ENCODE peak calls at places on chromosomes 11 and 22, in five cellular contexts. T is nephron progenitor cell, K is psoas muscle, A is colonic mucosa, J is lung. I is an unnamed sample.
A peak's percentile ranks its signal among the peaks of the same experiment; 100 is the strongest.

GRCh38 chr11:65391007-65391406 is 4.6 kb downstream of the FRMD8 start:
- DNase-seq in T (no peak), K (no peak), A (no peak), J (no peak), I (no peak)

GRCh38 chr11:57500526-57500925 is 15.0 kb downstream of the SLC43A1 start:
- DNase-seq in T (no peak), K (no peak), A (no peak), J (no peak), I (no peak)

GRCh38 chr11:118211006-118211405 is 13.8 kb downstream of the JAML start:
- DNase-seq in T (no peak), K (no peak), A (no peak), J (no peak), I (no peak)

GRCh38 chr11:124841765-124842700 is 23.2 kb upstream of the ROBO3 start:
- DNase-seq in T (no peak), K (no peak), A (no peak), J (peak; percentile 57), I (no peak)

GRCh38 chr11:115215694-115216615 is 288.3 kb downstream of the CADM1 start:
- DNase-seq in T (no peak), K (no peak), A (no peak), J (no peak), I (no peak)

GRCh38 chr11:115180272-115180671 is 323.9 kb downstream of the CADM1 start:
- DNase-seq in T (no peak), K (no peak), A (no peak), J (no peak), I (no peak)

GRCh38 chr11:34481307-34481706 is 32.3 kb downstream of the ELF5 start:
- DNase-seq in T (no peak), K (no peak), A (no peak), J (no peak), I (no peak)

GRCh38 chr11:72829178-72829577 is 15.0 kb downstream of the ATG16L2 start:
- DNase-seq in T (no peak), K (no peak), A (no peak), J (no peak), I (no peak)

GRCh38 chr11:8251767-8252295 is 11.8 kb downstream of the LMO1 start:
- DNase-seq in T (no peak), K (no peak), A (no peak), J (no peak), I (peak; percentile 15)

GRCh38 chr22:39098026-39098425 is 982 bp downstream of the APOBEC3H start:
- DNase-seq in T (no peak), K (no peak), A (no peak), J (no peak), I (no peak)

GRCh38 chr11:65546217-65546958 is 11.8 kb downstream of the LTBP3 start:
- DNase-seq in T (peak; percentile 99), K (peak; percentile 79), A (peak; percentile 99), J (peak; percentile 95), I (peak; percentile 84)

GRCh38 chr11:118370774-118371173 is 11.4 kb downstream of the UBE4A start:
- DNase-seq in T (no peak), K (no peak), A (no peak), J (no peak), I (no peak)

GRCh38 chr22:36772451-36772850 is 3.5 kb downstream of the IFT27 start:
- DNase-seq in T (no peak), K (no peak), A (no peak), J (no peak), I (peak; percentile 5)

GRCh38 chr22:28142361-28142801 is 223.3 kb upstream of the PITPNB start:
- DNase-seq in T (peak; percentile 8), K (no peak), A (no peak), J (no peak), I (no peak)

DNA sequence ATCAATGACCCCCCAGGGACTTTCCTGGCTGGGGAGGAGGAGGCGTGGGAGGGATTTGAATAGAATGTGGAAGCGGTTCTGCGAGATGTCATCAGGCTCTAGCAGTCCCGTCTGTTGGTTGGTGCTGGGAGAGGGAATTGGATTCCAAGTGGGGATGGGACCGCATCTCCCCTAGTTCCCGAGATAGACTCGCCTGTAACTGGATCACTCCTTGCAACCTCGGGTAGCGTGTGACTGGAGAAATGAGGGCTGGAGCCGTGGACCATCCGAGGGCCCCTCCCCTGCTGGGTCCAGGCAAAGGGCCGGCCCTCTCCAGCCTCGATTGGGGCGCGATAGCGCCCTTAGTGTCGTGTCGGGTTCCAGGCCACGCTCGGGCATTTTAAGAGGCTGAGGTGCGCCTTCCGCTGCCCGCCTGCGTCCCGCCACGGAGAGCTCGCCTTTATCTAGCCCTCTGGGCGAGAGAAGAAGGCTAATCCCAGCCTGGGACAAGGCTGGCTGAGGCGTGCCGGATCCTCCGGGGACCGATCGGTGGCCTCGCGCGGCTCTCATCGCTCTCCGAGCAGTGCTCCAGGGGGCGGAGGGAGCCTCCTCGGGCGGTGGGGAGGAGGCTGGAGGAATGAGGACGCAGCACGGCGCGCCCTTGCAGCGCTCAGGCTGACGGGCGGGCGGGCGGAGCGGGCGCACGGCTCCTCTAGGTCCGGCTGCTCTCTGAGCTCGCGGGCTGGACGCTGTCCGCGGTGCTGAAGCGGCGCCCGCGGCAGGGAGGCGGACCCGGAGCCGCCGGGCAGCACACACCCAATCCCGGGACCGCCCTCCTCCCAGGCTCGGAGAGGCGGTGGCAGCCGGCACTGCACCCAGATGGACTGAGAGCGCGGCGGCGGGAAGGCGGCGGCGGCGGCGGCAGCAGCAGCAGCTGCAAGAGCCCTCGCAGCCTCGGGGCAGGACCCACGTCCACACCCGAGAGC is 107.8 kb downstream of the OSBP2 start:
- DNase-seq in T (peak; percentile 94), K (peak; percentile 89), A (peak; percentile 81), J (peak; percentile 78), I (peak; percentile 36)
- TF ChIP-seq CTCF in T (peak; percentile 17), K (peak; percentile 47), A (peak; percentile 26), J (no peak), I (no peak)

GRCh38 chr22:41398921-41399320 is 17.2 kb downstream of the TEF start:
- DNase-seq in T (no peak), K (no peak), A (no peak), J (no peak), I (no peak)

GRCh38 chr22:41397143-41397811 is 15.5 kb downstream of the TEF start:
- DNase-seq in T (no peak), K (no peak), A (peak; percentile 86), J (no peak), I (no peak)

GRCh38 chr22:41395531-41396240 is 13.9 kb downstream of the TEF start:
- DNase-seq in T (no peak), K (no peak), A (no peak), J (no peak), I (no peak)

GRCh38 chr22:41394012-41394356 is 12.2 kb downstream of the TEF start:
- DNase-seq in T (no peak), K (no peak), A (no peak), J (no peak), I (no peak)
- TF ChIP-seq CTCF in T (no peak), K (no peak), A (no peak), J (no peak), I (no peak)

GRCh38 chr11:103659138-103659734 is 377.2 kb upstream of the DDI1 start:
- DNase-seq in T (no peak), K (no peak), A (no peak), J (no peak), I (no peak)
- TF ChIP-seq CTCF in T (peak; percentile 28), K (no peak), A (no peak), J (no peak), I (no peak)

DNA sequence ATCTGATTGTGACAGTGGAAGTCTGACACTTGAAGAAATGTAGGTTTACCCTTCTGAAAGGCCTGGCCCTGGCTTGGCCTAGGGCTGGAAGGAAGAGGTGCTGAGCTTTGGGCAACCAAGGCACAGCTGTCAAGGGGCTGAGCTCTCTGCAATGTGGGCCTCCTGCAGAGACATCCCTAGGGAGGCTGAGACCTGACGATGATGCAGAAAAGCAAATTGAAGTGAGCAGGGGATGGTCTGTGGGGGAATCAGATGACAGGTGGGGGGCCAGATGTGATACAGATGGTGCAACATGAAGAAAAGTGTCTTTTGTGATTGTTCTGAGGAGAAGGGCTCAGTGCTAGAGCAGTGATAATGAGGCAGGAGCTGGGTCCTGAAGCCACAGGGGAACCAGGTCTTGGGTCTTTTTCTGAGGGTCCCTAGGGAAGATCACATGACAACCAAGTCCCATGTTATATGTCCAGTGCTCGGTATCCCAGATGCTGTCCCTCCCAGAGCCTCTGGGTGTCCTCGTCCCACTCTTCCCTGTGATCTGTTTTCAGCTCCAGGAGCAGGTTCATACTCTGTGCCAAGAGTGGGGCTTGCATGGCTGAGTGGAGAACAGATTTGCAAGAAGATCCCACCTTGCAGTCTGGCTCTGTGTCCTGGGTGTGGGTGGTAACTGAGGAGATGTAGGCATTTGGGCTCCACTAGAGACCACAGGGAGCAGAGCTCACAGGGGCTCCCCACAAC is 79.9 kb upstream of the VPREB1 start:
- DNase-seq in T (no peak), K (no peak), A (no peak), J (no peak), I (no peak)
- TF ChIP-seq CTCF in T (no peak), K (no peak), A (no peak), J (no peak), I (no peak)

GRCh38 chr22:29214232-29214631 is 8.5 kb downstream of the EMID1 start:
- DNase-seq in T (no peak), K (no peak), A (no peak), J (no peak), I (no peak)
- TF ChIP-seq CTCF in T (no peak), K (no peak), A (no peak), J (no peak), I (no peak)

GRCh38 chr11:11035331-11035730 is 177.5 kb upstream of the ZBED5 start:
- DNase-seq in T (no peak), K (no peak), A (no peak), J (no peak), I (no peak)

GRCh38 chr11:11038339-11039248 is 180.7 kb upstream of the ZBED5 start:
- DNase-seq in T (no peak), K (no peak), A (no peak), J (no peak), I (no peak)

GRCh38 chr11:11039249-11039965 is 181.6 kb upstream of the ZBED5 start:
- DNase-seq in T (no peak), K (no peak), A (no peak), J (no peak), I (no peak)

GRCh38 chr11:11036185-11037161 is 178.6 kb upstream of the ZBED5 start:
- DNase-seq in T (peak; percentile 33), K (no peak), A (peak; percentile 26), J (no peak), I (no peak)

GRCh38 chr11:11037162-11037732 is 179.4 kb upstream of the ZBED5 start:
- DNase-seq in T (no peak), K (no peak), A (no peak), J (no peak), I (no peak)
- TF ChIP-seq CTCF in T (no peak), K (no peak), A (no peak), J (no peak), I (no peak)

GRCh38 chr11:70377645-70378044 is 20.7 kb upstream of the CTTN start:
- DNase-seq in T (no peak), K (no peak), A (no peak), J (no peak), I (no peak)

GRCh38 chr11:70381350-70381749 is 17.0 kb upstream of the CTTN start:
- DNase-seq in T (no peak), K (no peak), A (no peak), J (no peak), I (no peak)

GRCh38 chr11:70381872-70382842 is 16.2 kb upstream of the CTTN start:
- DNase-seq in T (no peak), K (no peak), A (no peak), J (no peak), I (no peak)

GRCh38 chr11:70376621-70377020 is 21.7 kb upstream of the CTTN start:
- DNase-seq in T (no peak), K (no peak), A (no peak), J (no peak), I (no peak)

GRCh38 chr11:70378506-70379134 is 19.7 kb upstream of the CTTN start:
- DNase-seq in T (no peak), K (no peak), A (no peak), J (no peak), I (no peak)
- TF ChIP-seq CTCF in T (no peak), K (no peak), A (no peak), J (no peak), I (no peak)